ENCODE peak calls at places on chromosomes 11 and 22, in seven cellular contexts. One of them, this sample, is unnamed.

GRCh38 chr22:42947211-42947990 is 67.5 kb downstream of the PACSIN2 start:
- DNase-seq in fibroblast of the aortic adventitia: no peak
- DNase-seq in HFFc6: no peak
- DNase-seq in iPS DF 19.7: no peak
- DNase-seq in A549: peak; percentile 37
- DNase-seq in K562: no peak
- DNase-seq in NCI-H2107: peak; percentile 77
- DNase-seq in this sample: no peak

GRCh38 chr11:122140535-122140934 is 24.5 kb upstream of the BLID start:
- DNase-seq in fibroblast of the aortic adventitia: peak; percentile 69
- DNase-seq in HFFc6: peak; percentile 81
- DNase-seq in iPS DF 19.7: no peak
- DNase-seq in A549: no peak
- DNase-seq in K562: no peak
- DNase-seq in NCI-H2107: no peak
- DNase-seq in this sample: no peak

GRCh38 chr11:67052891-67053290 is 3.8 kb upstream of the RHOD start:
- DNase-seq in fibroblast of the aortic adventitia: no peak
- DNase-seq in HFFc6: no peak
- DNase-seq in iPS DF 19.7: no peak
- DNase-seq in A549: no peak
- DNase-seq in K562: no peak
- DNase-seq in NCI-H2107: no peak
- DNase-seq in this sample: no peak

GRCh38 chr22:38754247-38755154 is 1.3 kb downstream of the SUN2 start:
- DNase-seq in fibroblast of the aortic adventitia: peak; percentile 83
- DNase-seq in HFFc6: peak; percentile 18
- DNase-seq in iPS DF 19.7: no peak
- DNase-seq in A549: no peak
- DNase-seq in K562: peak; percentile 43
- DNase-seq in NCI-H2107: no peak
- DNase-seq in this sample: peak; percentile 70

GRCh38 chr11:13183094-13183825 is 94.3 kb upstream of the BMAL1 start:
- DNase-seq in fibroblast of the aortic adventitia: peak; percentile 86
- DNase-seq in HFFc6: peak; percentile 66
- DNase-seq in iPS DF 19.7: no peak
- DNase-seq in A549: peak; percentile 48
- DNase-seq in K562: peak; percentile 31
- DNase-seq in NCI-H2107: no peak
- DNase-seq in this sample: peak; percentile 32

GRCh38 chr22:37618674-37619073 is 10.0 kb downstream of the GGA1 start:
- DNase-seq in fibroblast of the aortic adventitia: no peak
- DNase-seq in HFFc6: no peak
- DNase-seq in iPS DF 19.7: no peak
- DNase-seq in A549: no peak
- DNase-seq in K562: no peak
- DNase-seq in NCI-H2107: no peak
- DNase-seq in this sample: no peak

GRCh38 chr11:24421766-24422165 is 75.1 kb upstream of the LUZP2 start:
- DNase-seq in fibroblast of the aortic adventitia: no peak
- DNase-seq in HFFc6: no peak
- DNase-seq in iPS DF 19.7: no peak
- DNase-seq in A549: no peak
- DNase-seq in K562: no peak
- DNase-seq in NCI-H2107: no peak
- DNase-seq in this sample: no peak

GRCh38 chr11:119531623-119532022 is 108.7 kb upstream of the THY1 start:
- DNase-seq in fibroblast of the aortic adventitia: no peak
- DNase-seq in HFFc6: no peak
- DNase-seq in iPS DF 19.7: no peak
- DNase-seq in A549: no peak
- DNase-seq in K562: no peak
- DNase-seq in NCI-H2107: no peak
- DNase-seq in this sample: no peak

GRCh38 chr22:29346659-29347058 is 31.2 kb upstream of the RASL10A start:
- DNase-seq in fibroblast of the aortic adventitia: no peak
- DNase-seq in HFFc6: no peak
- DNase-seq in iPS DF 19.7: no peak
- DNase-seq in A549: no peak
- DNase-seq in K562: no peak
- DNase-seq in NCI-H2107: no peak
- DNase-seq in this sample: no peak

GRCh38 chr11:77250881-77251640 is 50.4 kb downstream of the GDPD4 start:
- DNase-seq in fibroblast of the aortic adventitia: peak; percentile 40
- DNase-seq in HFFc6: peak; percentile 63
- DNase-seq in iPS DF 19.7: no peak
- DNase-seq in A549: no peak
- DNase-seq in K562: no peak
- DNase-seq in NCI-H2107: no peak
- DNase-seq in this sample: no peak

GRCh38 chr11:74278721-74279148 is 32.7 kb downstream of the P4HA3 start:
- DNase-seq in fibroblast of the aortic adventitia: peak; percentile 100
- DNase-seq in HFFc6: peak; percentile 90
- DNase-seq in iPS DF 19.7: no peak
- DNase-seq in A549: peak; percentile 68
- DNase-seq in K562: no peak
- DNase-seq in NCI-H2107: no peak
- DNase-seq in this sample: peak; percentile 58